ENCODE peak calls at places on chromosomes 16 and 17, in five cellular contexts. P is keratinocyte, E is uterus, N is esophagus muscularis mucosa, B is dorsolateral prefrontal cortex. U is an unnamed sample.

GRCh38 chr17:76438906-76439305 is 14.0 kb downstream of the UBE2O start:
- DNase-seq in P (no peak), E (no peak), N (no peak), B (no peak), U (no peak)

GRCh38 chr17:79622201-79622601 is 11.3 kb upstream of the RBFOX3 start:
- DNase-seq in P (no peak), E (peak; percentile 11), N (peak; percentile 83), B (peak; percentile 30), U (no peak)

GRCh38 chr17:7781467-7781866 is 52.5 kb upstream of the KDM6B start:
- DNase-seq in P (no peak), E (no peak), N (no peak), B (no peak), U (no peak)

GRCh38 chr16:55437627-55438026 is 41.4 kb upstream of the MMP2 start:
- DNase-seq in P (peak; percentile 50), E (no peak), N (no peak), B (no peak), U (no peak)

GRCh38 chr17:40450175-40450574 is 6.9 kb downstream of the IGFBP4 start:
- DNase-seq in P (no peak), E (peak; percentile 59), N (no peak), B (no peak), U (peak; percentile 38)

GRCh38 chr16:70437017-70437581 is 1.8 kb downstream of the ST3GAL2 start:
- DNase-seq in P (no peak), E (peak; percentile 63), N (no peak), B (no peak), U (no peak)

GRCh38 chr17:76056882-76057281 is 15.4 kb downstream of the SRP68 start:
- DNase-seq in P (no peak), E (no peak), N (no peak), B (no peak), U (no peak)

GRCh38 chr17:7323731-7324437 is 5.3 kb downstream of the NEURL4 start:
- DNase-seq in P (no peak), E (no peak), N (no peak), B (no peak), U (peak; percentile 65)

GRCh38 chr17:74779948-74780400 is 3.8 kb upstream of the NAT9 start:
- DNase-seq in P (no peak), E (no peak), N (no peak), B (no peak), U (peak; percentile 59)

GRCh38 chr17:74924250-74924948 is at the start of gene OTOP2:
- DNase-seq in P (no peak), E (no peak), N (no peak), B (no peak), U (no peak)

GRCh38 chr17:27529230-27529796 is 73.1 kb downstream of the KSR1 start:
- DNase-seq in P (no peak), E (no peak), N (no peak), B (no peak), U (no peak)

GRCh38 chr16:15874745-15875314 is 13.6 kb downstream of the CEP20 start:
- DNase-seq in P (no peak), E (peak; percentile 51), N (no peak), B (peak; percentile 60), U (no peak)

GRCh38 chr17:51045616-51046526 is 74.8 kb downstream of the SPAG9 start:
- DNase-seq in P (no peak), E (no peak), N (no peak), B (no peak), U (no peak)

GRCh38 chr17:6536566-6537065 is 19.7 kb downstream of the PITPNM3 start:
- DNase-seq in P (no peak), E (no peak), N (no peak), B (no peak), U (no peak)

GRCh38 chr16:4253394-4254150 is 11.7 kb upstream of the SRL start:
- DNase-seq in P (peak; percentile 97), E (peak; percentile 100), N (peak; percentile 100), B (peak; percentile 98), U (peak; percentile 99)

GRCh38 chr17:48726916-48727286 is 1.6 kb downstream of the HOXB13 start:
- DNase-seq in P (no peak), E (no peak), N (no peak), B (no peak), U (no peak)

GRCh38 chr16:85420501-85421337 is 192.4 kb upstream of the GSE1 start:
- DNase-seq in P (no peak), E (peak; percentile 35), N (no peak), B (no peak), U (peak; percentile 77)

GRCh38 chr17:29760771-29761682 is 138.3 kb upstream of the CORO6 start:
- DNase-seq in P (peak; percentile 15), E (peak; percentile 77), N (peak; percentile 93), B (peak; percentile 74), U (peak; percentile 88)

GRCh38 chr16:85613609-85614337 is 651 bp downstream of the GSE1 start:
- DNase-seq in P (no peak), E (peak; percentile 50), N (no peak), B (no peak), U (no peak)

GRCh38 chr16:23330161-23330560 is 28.1 kb downstream of the SCNN1B start:
- DNase-seq in P (no peak), E (no peak), N (no peak), B (no peak), U (no peak)

GRCh38 chr16:72172105-72173034 is at the start of gene PMFBP1:
- DNase-seq in P (peak; percentile 40), E (no peak), N (no peak), B (no peak), U (no peak)

GRCh38 chr16:28492511-28492910 is 637 bp upstream of the CLN3 start:
- DNase-seq in P (no peak), E (no peak), N (no peak), B (no peak), U (no peak)

GRCh38 chr17:60900688-60901087 is 223.0 kb downstream of the BCAS3 start:
- DNase-seq in P (no peak), E (no peak), N (no peak), B (no peak), U (no peak)
- H3K27ac ChIP-seq in P (no peak overlapping the region), E (no peak overlapping the region), N (no peak overlapping the region), B (no peak overlapping the region), U (no peak overlapping the region)

GRCh38 chr17:69065113-69065512 is 4.4 kb upstream of the ABCA9 start:
- DNase-seq in P (no peak), E (no peak), N (no peak), B (no peak), U (no peak)

GRCh38 chr17:69066482-69066881 is 5.8 kb upstream of the ABCA9 start:
- DNase-seq in P (no peak), E (no peak), N (no peak), B (no peak), U (no peak)

GRCh38 chr17:69064476-69064875 is 3.7 kb upstream of the ABCA9 start:
- DNase-seq in P (no peak), E (no peak), N (no peak), B (no peak), U (no peak)

GRCh38 chr17:69069289-69069688 is 8.6 kb upstream of the ABCA9 start:
- DNase-seq in P (no peak), E (no peak), N (no peak), B (no peak), U (no peak)

DNA sequence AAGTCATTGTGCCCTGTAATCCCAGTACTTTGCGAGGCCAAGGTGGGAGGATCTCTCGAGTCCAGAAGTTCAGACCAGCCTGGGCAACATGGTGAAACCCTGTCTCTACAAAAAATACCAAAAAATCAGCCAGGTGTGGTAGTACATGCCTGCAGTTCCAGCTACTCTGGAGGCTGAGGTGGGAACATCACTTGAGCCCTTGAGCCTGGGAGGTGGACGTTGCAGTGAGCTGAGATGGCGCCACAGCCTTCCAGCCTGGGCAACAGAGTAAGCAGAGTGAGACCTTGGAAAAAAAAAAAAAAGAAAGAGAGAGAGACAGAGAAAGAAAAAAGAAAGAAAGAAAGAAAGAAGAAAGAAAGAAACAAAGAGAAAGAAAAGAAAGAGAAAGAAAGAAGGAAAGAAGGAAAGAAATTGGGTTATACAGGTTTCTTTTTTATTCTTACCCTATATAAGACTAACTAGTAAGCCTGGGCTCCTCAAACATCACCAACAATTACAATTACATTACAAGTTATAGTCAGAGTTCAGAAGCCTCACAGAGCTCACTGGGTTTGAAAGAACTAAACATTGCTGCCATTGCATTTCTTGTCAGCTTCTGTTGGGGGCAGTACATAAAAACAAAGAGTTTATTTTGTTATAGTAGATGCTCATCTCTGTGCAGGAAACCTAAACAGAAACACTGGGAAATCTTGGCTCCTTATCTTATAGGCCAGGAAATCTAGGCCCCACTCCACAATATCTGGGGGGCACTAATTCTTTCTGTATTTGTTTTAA is 6.7 kb upstream of the ABCA9 start:
- DNase-seq in P (no peak), E (no peak), N (no peak), B (no peak), U (no peak)
- TF ChIP-seq CTCF in P (no peak), E (no peak), N (no peak), B (peak; percentile 37), U (no peak)

GRCh38 chr16:57540906-57541753 is 1.3 kb upstream of the ADGRG5 start:
- DNase-seq in P (peak; percentile 40), E (peak; percentile 9), N (no peak), B (peak; percentile 29), U (no peak)
- H3K27me3 ChIP-seq in P (no peaks in the 10 kb centered on the region), E (no peaks in the 10 kb centered on the region), N (no peaks in the 10 kb centered on the region), B (no peaks in the 10 kb centered on the region), U (no peaks in the 10 kb centered on the region)

GRCh38 chr17:15966879-15967248 is 21.9 kb downstream of the ADORA2B start:
- DNase-seq in P (no peak), E (peak; percentile 8), N (no peak), B (no peak), U (no peak)
- H3K27ac ChIP-seq in P (peak overlapping the region; percentile 64), E (no peak overlapping the region), N (no peak overlapping the region), B (peak overlapping the region; percentile 70), U (no peak overlapping the region)

GRCh38 chr17:57762375-57762916 is 17.3 kb upstream of the CCDC182 start:
- DNase-seq in P (no peak), E (no peak), N (no peak), B (no peak), U (no peak)

GRCh38 chr17:57757735-57758134 is 12.6 kb upstream of the CCDC182 start:
- DNase-seq in P (no peak), E (no peak), N (no peak), B (no peak), U (no peak)

GRCh38 chr17:57761887-57762286 is 16.8 kb upstream of the CCDC182 start:
- DNase-seq in P (no peak), E (no peak), N (no peak), B (no peak), U (no peak)

GRCh38 chr17:57758654-57759053 is 13.6 kb upstream of the CCDC182 start:
- DNase-seq in P (no peak), E (no peak), N (no peak), B (no peak), U (no peak)

DNA sequence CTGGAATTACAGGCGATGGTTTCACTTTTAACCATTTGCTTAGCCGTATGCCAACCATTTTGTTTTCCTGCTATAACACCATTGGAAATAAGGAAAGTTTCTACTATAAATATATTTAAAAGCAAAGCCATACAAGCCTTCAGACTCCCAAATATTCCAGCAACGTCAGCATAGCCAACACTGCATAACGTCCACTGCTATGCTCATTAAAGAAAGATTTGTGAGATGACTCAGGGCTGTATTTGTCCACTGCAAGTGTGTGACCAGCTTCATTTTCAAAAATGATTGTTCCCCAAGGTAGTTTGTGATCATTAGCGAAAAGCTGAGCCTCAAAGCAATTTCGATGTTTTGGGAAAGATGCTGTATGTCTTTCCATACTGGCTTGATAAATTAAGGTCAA is 14.9 kb upstream of the CCDC182 start:
- DNase-seq in P (no peak), E (no peak), N (no peak), B (no peak), U (no peak)
- TF ChIP-seq CTCF in P (no peak), E (no peak), N (no peak), B (no peak), U (no peak)

U was measured in CD4-positive, alpha-beta T cell.